ENCODE peak calls at places on chromosomes 1 and 21, in five cellular contexts. S is naive thymus-derived CD4-positive, alpha-beta T cell; D is PC-9; M is tibial nerve; X is cardiac muscle cell. R is an unnamed sample. For H3K9me3 and H3K36me3, the result is how much of the 10 kb centered on the place peaks cover.

GRCh38 chr1:246280551-246280950 is 226.5 kb downstream of the SMYD3 start:
- DNase-seq in S (no peak), D (no peak), M (no peak), X (peak), R (no peak)

GRCh38 chr1:212774584-212774983 is 17.0 kb downstream of the NSL1 start:
- DNase-seq in S (no peak), D (no peak), M (no peak), X (peak), R (no peak)

GRCh38 chr1:32900956-32901822 is at the start of gene TMEM54:
- DNase-seq in S (no peak), D (peak), M (no peak), X (no peak), R (peak)

GRCh38 chr1:152725261-152725660 is 17.3 kb downstream of the LCE4A start:
- DNase-seq in S (no peak), D (no peak), M (no peak), X (no peak), R (no peak)

GRCh38 chr1:118788372-118788955 is 199.7 kb downstream of the TBX15 start:
- DNase-seq in S (no peak), D (no peak), M (no peak), X (peak), R (no peak)

GRCh38 chr21:45591619-45592207 is 49.5 kb upstream of the SLC19A1 start:
- DNase-seq in S (no peak), D (no peak), M (no peak), X (no peak), R (no peak)

GRCh38 chr1:7014640-7014930 is 229.3 kb downstream of the CAMTA1 start:
- DNase-seq in S (no peak), D (no peak), M (no peak), X (no peak), R (no peak)

GRCh38 chr1:43931711-43932660 is 1.6 kb upstream of the ARTN start:
- DNase-seq in S (no peak), D (no peak), M (no peak), X (no peak), R (no peak)

GRCh38 chr1:1164701-1165451 is 8.8 kb upstream of the TTLL10 start:
- DNase-seq in S (no peak), D (peak), M (no peak), X (no peak), R (no peak)

GRCh38 chr1:180185971-180186645 is 31.4 kb downstream of the QSOX1 start:
- DNase-seq in S (no peak), D (no peak), M (no peak), X (no peak), R (no peak)

GRCh38 chr1:179228783-179229213 is 679 bp downstream of the ABL2 start:
- DNase-seq in S (peak), D (peak), M (no peak), X (peak), R (peak)

GRCh38 chr1:216903389-216903754 is 180.1 kb upstream of the ESRRG start:
- DNase-seq in S (no peak), D (no peak), M (no peak), X (peak), R (no peak)

GRCh38 chr1:193031431-193031830 is 27.7 kb downstream of the UCHL5 start:
- DNase-seq in S (peak), D (no peak), M (no peak), X (peak), R (no peak)

GRCh38 chr1:235056937-235057336 is 71.7 kb downstream of the TOMM20 start:
- DNase-seq in S (no peak), D (no peak), M (no peak), X (no peak), R (no peak)
- H3K27ac ChIP-seq in S (no peak), D (no peak), M (no peak), X (no peak), R (no peak)

DNA sequence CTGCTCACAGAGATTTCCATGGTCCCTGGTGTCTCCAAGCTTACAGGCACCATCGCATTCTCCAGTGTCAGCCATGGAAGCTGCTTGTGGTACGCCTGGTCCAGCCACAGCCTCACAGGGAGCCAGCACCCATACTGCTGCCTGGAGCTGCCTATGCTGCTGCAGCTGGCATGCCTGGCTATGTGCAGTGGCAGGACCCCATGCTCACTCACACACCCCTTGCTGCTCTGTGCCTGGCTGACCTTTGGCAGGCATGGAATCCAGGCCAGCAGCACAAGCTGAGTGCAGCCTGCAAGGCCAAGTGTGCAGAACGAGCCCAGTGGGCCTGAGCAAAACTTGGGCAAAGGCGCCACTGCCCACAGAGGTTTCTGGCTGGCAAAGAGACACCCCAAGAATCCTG is 26.4 kb upstream of the DENND1B start:
- DNase-seq in S (no peak), D (no peak), M (no peak), X (no peak), R (no peak)
- H3K9me3 ChIP-seq in S (under half), D (under half), M (half or more), X (under half), R (under half)

GRCh38 chr1:52032124-52032784 is 1.4 kb downstream of the KTI12 start:
- DNase-seq in S (no peak), D (no peak), M (no peak), X (no peak), R (no peak)

GRCh38 chr1:52032785-52033131 is 852 bp downstream of the KTI12 start:
- DNase-seq in S (no peak), D (peak), M (no peak), X (peak), R (peak)

GRCh38 chr1:52034050-52034384 is 407 bp upstream of the KTI12 start:
- DNase-seq in S (no peak), D (no peak), M (no peak), X (no peak), R (no peak)

GRCh38 chr1:52037402-52037814 is 3.8 kb upstream of the KTI12 start:
- DNase-seq in S (no peak), D (no peak), M (no peak), X (peak), R (no peak)

GRCh38 chr1:52033190-52034049 is at the start of gene KTI12:
- DNase-seq in S (peak), D (peak), M (peak), X (peak), R (peak)
- H3K36me3 ChIP-seq in S (under half), D (under half), M (under half), X (under half), R (under half)

GRCh38 chr1:225559902-225560301 is 93.0 kb downstream of the ENAH start:
- DNase-seq in S (no peak), D (no peak), M (no peak), X (no peak), R (no peak)
- H3K27ac ChIP-seq in S (no peak), D (no peak), M (no peak), X (peak), R (no peak)

R was measured in psoas muscle.